ENCODE peak calls at places on chromosome 16, in four cellular contexts. One of them, this sample, is unnamed.

GRCh38 chr16:76900285-76901263 is 290.4 kb upstream of the MON1B start:
- DNase-seq in NCI-H460: no peak
- DNase-seq in T-cell: no peak
- DNase-seq in Jurkat, Clone E6-1: no peak
- DNase-seq in this sample: no peak

GRCh38 chr16:4679854-4680636 is 13.3 kb upstream of the NUDT16L1 start:
- DNase-seq in NCI-H460: no peak
- DNase-seq in T-cell: no peak
- DNase-seq in Jurkat, Clone E6-1: no peak
- DNase-seq in this sample: peak; percentile 41

GRCh38 chr16:21283521-21284289 is 5.6 kb upstream of the CRYM start:
- DNase-seq in NCI-H460: peak; percentile 34
- DNase-seq in T-cell: no peak
- DNase-seq in Jurkat, Clone E6-1: no peak
- DNase-seq in this sample: no peak

GRCh38 chr16:70579648-70580630 is 56.3 kb downstream of the SF3B3 start:
- DNase-seq in NCI-H460: no peak
- DNase-seq in T-cell: no peak
- DNase-seq in Jurkat, Clone E6-1: no peak
- DNase-seq in this sample: no peak

GRCh38 chr16:12459401-12459791 is 344.3 kb downstream of the CPPED1 start:
- DNase-seq in NCI-H460: no peak
- DNase-seq in T-cell: no peak
- DNase-seq in Jurkat, Clone E6-1: no peak
- DNase-seq in this sample: peak; percentile 56

GRCh38 chr16:1125471-1125870 is 27.4 kb upstream of the CACNA1H start:
- DNase-seq in NCI-H460: peak; percentile 25
- DNase-seq in T-cell: no peak
- DNase-seq in Jurkat, Clone E6-1: no peak
- DNase-seq in this sample: no peak

GRCh38 chr16:56990407-56991286 is 1.3 kb downstream of the NLRC5 start:
- DNase-seq in NCI-H460: no peak
- DNase-seq in T-cell: no peak
- DNase-seq in Jurkat, Clone E6-1: no peak
- DNase-seq in this sample: no peak

GRCh38 chr16:66534376-66534799 is 15.5 kb downstream of the TK2 start:
- DNase-seq in NCI-H460: no peak
- DNase-seq in T-cell: no peak
- DNase-seq in Jurkat, Clone E6-1: no peak
- DNase-seq in this sample: no peak

GRCh38 chr16:66960270-66960669 is 796 bp upstream of the CES3 start:
- DNase-seq in NCI-H460: no peak
- DNase-seq in T-cell: no peak
- DNase-seq in Jurkat, Clone E6-1: no peak
- DNase-seq in this sample: no peak

This sample was measured in C1 segment of cervical spinal cord.